ENCODE peak calls at places on chromosomes 6 and 20, in ten cellular contexts. One of them, this sample, is unnamed.

GRCh38 chr6:167984144-167984719 is 13.2 kb upstream of the KIF25 start:
- DNase-seq in tibial artery: no peak
- DNase-seq in AG09309: no peak
- DNase-seq in naive thymus-derived CD4-positive, alpha-beta T cell: no peak
- DNase-seq in heart right ventricle: no peak
- DNase-seq in ovary: no peak
- DNase-seq in adrenal gland: no peak
- DNase-seq in aorta: no peak
- DNase-seq in astrocyte of the spinal cord: no peak
- DNase-seq in suprapubic skin: no peak
- DNase-seq in this sample: peak

GRCh38 chr6:37936909-37937308 is 117.4 kb downstream of the ZFAND3 start:
- DNase-seq in tibial artery: no peak
- DNase-seq in AG09309: no peak
- DNase-seq in naive thymus-derived CD4-positive, alpha-beta T cell: no peak
- DNase-seq in heart right ventricle: no peak
- DNase-seq in ovary: no peak
- DNase-seq in adrenal gland: no peak
- DNase-seq in aorta: no peak
- DNase-seq in astrocyte of the spinal cord: no peak
- DNase-seq in suprapubic skin: no peak
- DNase-seq in this sample: no peak

GRCh38 chr20:17857639-17858449 is 110.8 kb downstream of the SNX5 start:
- DNase-seq in tibial artery: no peak
- DNase-seq in AG09309: no peak
- DNase-seq in naive thymus-derived CD4-positive, alpha-beta T cell: no peak
- DNase-seq in heart right ventricle: no peak
- DNase-seq in ovary: no peak
- DNase-seq in adrenal gland: no peak
- DNase-seq in aorta: no peak
- DNase-seq in astrocyte of the spinal cord: no peak
- DNase-seq in suprapubic skin: no peak
- DNase-seq in this sample: no peak

GRCh38 chr20:54137115-54137514 is 36.7 kb downstream of the CYP24A1 start:
- DNase-seq in tibial artery: no peak
- DNase-seq in AG09309: no peak
- DNase-seq in naive thymus-derived CD4-positive, alpha-beta T cell: no peak
- DNase-seq in heart right ventricle: no peak
- DNase-seq in ovary: no peak
- DNase-seq in adrenal gland: no peak
- DNase-seq in aorta: no peak
- DNase-seq in astrocyte of the spinal cord: no peak
- DNase-seq in suprapubic skin: no peak
- DNase-seq in this sample: no peak

GRCh38 chr6:160714731-160715130 is 12.7 kb downstream of the PLG start:
- DNase-seq in tibial artery: no peak
- DNase-seq in AG09309: peak
- DNase-seq in naive thymus-derived CD4-positive, alpha-beta T cell: no peak
- DNase-seq in heart right ventricle: no peak
- DNase-seq in ovary: no peak
- DNase-seq in adrenal gland: no peak
- DNase-seq in aorta: no peak
- DNase-seq in astrocyte of the spinal cord: no peak
- DNase-seq in suprapubic skin: no peak
- DNase-seq in this sample: no peak

GRCh38 chr6:140441256-140441655 is 1066.8 kb upstream of the CITED2 start:
- DNase-seq in tibial artery: peak
- DNase-seq in AG09309: no peak
- DNase-seq in naive thymus-derived CD4-positive, alpha-beta T cell: no peak
- DNase-seq in heart right ventricle: peak
- DNase-seq in ovary: peak
- DNase-seq in adrenal gland: peak
- DNase-seq in aorta: peak
- DNase-seq in astrocyte of the spinal cord: peak
- DNase-seq in suprapubic skin: no peak
- DNase-seq in this sample: no peak

GRCh38 chr6:73030257-73030656 is 195.0 kb downstream of the KHDC1L start:
- DNase-seq in tibial artery: no peak
- DNase-seq in AG09309: no peak
- DNase-seq in naive thymus-derived CD4-positive, alpha-beta T cell: no peak
- DNase-seq in heart right ventricle: no peak
- DNase-seq in ovary: no peak
- DNase-seq in adrenal gland: no peak
- DNase-seq in aorta: no peak
- DNase-seq in astrocyte of the spinal cord: no peak
- DNase-seq in suprapubic skin: no peak
- DNase-seq in this sample: no peak

GRCh38 chr6:42378125-42378524 is 73.6 kb downstream of the TRERF1 start:
- DNase-seq in tibial artery: no peak
- DNase-seq in AG09309: no peak
- DNase-seq in naive thymus-derived CD4-positive, alpha-beta T cell: peak
- DNase-seq in heart right ventricle: no peak
- DNase-seq in ovary: no peak
- DNase-seq in adrenal gland: no peak
- DNase-seq in aorta: no peak
- DNase-seq in astrocyte of the spinal cord: no peak
- DNase-seq in suprapubic skin: no peak
- DNase-seq in this sample: no peak

GRCh38 chr6:161414180-161414579 is 140.3 kb upstream of the AGPAT4 start:
- DNase-seq in tibial artery: no peak
- DNase-seq in AG09309: no peak
- DNase-seq in naive thymus-derived CD4-positive, alpha-beta T cell: no peak
- DNase-seq in heart right ventricle: no peak
- DNase-seq in ovary: no peak
- DNase-seq in adrenal gland: no peak
- DNase-seq in aorta: no peak
- DNase-seq in astrocyte of the spinal cord: no peak
- DNase-seq in suprapubic skin: no peak
- DNase-seq in this sample: no peak

GRCh38 chr6:1631251-1631650 is 21.5 kb downstream of the FOXC1 start:
- DNase-seq in tibial artery: no peak
- DNase-seq in AG09309: no peak
- DNase-seq in naive thymus-derived CD4-positive, alpha-beta T cell: no peak
- DNase-seq in heart right ventricle: no peak
- DNase-seq in ovary: no peak
- DNase-seq in adrenal gland: no peak
- DNase-seq in aorta: no peak
- DNase-seq in astrocyte of the spinal cord: no peak
- DNase-seq in suprapubic skin: no peak
- DNase-seq in this sample: no peak

GRCh38 chr6:152571089-152571488 is 66.1 kb downstream of the SYNE1 start:
- DNase-seq in tibial artery: no peak
- DNase-seq in AG09309: no peak
- DNase-seq in naive thymus-derived CD4-positive, alpha-beta T cell: no peak
- DNase-seq in heart right ventricle: no peak
- DNase-seq in ovary: no peak
- DNase-seq in adrenal gland: no peak
- DNase-seq in aorta: no peak
- DNase-seq in astrocyte of the spinal cord: no peak
- DNase-seq in suprapubic skin: no peak
- DNase-seq in this sample: no peak

GRCh38 chr6:157763129-157763893 is 59.7 kb upstream of the SNX9 start:
- DNase-seq in tibial artery: no peak
- DNase-seq in AG09309: no peak
- DNase-seq in naive thymus-derived CD4-positive, alpha-beta T cell: no peak
- DNase-seq in heart right ventricle: peak
- DNase-seq in ovary: peak
- DNase-seq in adrenal gland: peak
- DNase-seq in aorta: peak
- DNase-seq in astrocyte of the spinal cord: peak
- DNase-seq in suprapubic skin: peak
- DNase-seq in this sample: no peak

GRCh38 chr20:58199469-58199868 is 29.0 kb downstream of the ANKRD60 start:
- DNase-seq in tibial artery: no peak
- DNase-seq in AG09309: no peak
- DNase-seq in naive thymus-derived CD4-positive, alpha-beta T cell: no peak
- DNase-seq in heart right ventricle: no peak
- DNase-seq in ovary: no peak
- DNase-seq in adrenal gland: no peak
- DNase-seq in aorta: no peak
- DNase-seq in astrocyte of the spinal cord: no peak
- DNase-seq in suprapubic skin: no peak
- DNase-seq in this sample: no peak

DNA sequence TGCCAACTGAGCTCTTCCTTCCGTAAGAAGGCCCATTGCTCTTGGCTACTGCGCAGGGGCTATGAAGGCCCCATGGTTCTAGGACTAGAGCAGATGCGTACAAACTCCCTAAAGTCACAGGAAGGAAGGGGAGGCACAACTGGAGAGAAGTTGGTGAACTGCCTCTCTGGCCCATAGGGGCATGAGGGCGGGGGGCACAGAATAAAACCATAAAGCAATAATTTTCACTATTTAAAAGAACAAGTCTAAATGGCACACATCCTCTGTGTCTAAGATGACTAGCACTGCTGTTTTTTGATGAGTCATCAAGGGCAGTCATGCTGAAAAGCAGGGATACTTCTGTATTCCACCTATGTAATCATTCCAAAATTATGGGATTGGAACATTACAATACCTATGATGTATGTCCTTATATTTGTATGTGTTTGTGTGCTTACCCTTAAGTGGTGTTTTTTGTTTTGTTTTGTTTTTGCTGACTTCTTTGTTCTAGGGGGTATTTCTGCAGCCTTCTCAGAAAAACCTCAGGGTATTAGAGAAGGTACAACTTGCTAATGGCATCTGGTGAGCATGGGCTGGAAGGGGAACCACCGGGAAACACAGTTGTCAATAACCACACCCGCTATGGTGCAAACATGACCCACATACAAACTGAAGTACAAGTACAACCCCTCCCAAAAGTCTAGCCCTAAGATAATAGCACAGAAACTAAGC is 36.9 kb downstream of the B4GALT5 start:
- DNase-seq in tibial artery: no peak
- DNase-seq in AG09309: no peak
- DNase-seq in naive thymus-derived CD4-positive, alpha-beta T cell: no peak
- DNase-seq in heart right ventricle: no peak
- DNase-seq in ovary: no peak
- DNase-seq in adrenal gland: peak
- DNase-seq in aorta: no peak
- DNase-seq in astrocyte of the spinal cord: peak
- DNase-seq in suprapubic skin: no peak
- DNase-seq in this sample: no peak
- H3K4me3 ChIP-seq in tibial artery: no peak
- H3K4me3 ChIP-seq in AG09309: no peak
- H3K4me3 ChIP-seq in naive thymus-derived CD4-positive, alpha-beta T cell: no peak
- H3K4me3 ChIP-seq in heart right ventricle: no peak
- H3K4me3 ChIP-seq in ovary: no peak
- H3K4me3 ChIP-seq in adrenal gland: no peak
- H3K4me3 ChIP-seq in aorta: no peak
- H3K4me3 ChIP-seq in astrocyte of the spinal cord: no peak
- H3K4me3 ChIP-seq in suprapubic skin: no peak
- H3K4me3 ChIP-seq in this sample: no peak

GRCh38 chr6:139030211-139030530 is 1.6 kb downstream of the ABRACL start:
- DNase-seq in tibial artery: no peak
- DNase-seq in AG09309: no peak
- DNase-seq in naive thymus-derived CD4-positive, alpha-beta T cell: no peak
- DNase-seq in heart right ventricle: no peak
- DNase-seq in ovary: no peak
- DNase-seq in adrenal gland: no peak
- DNase-seq in aorta: no peak
- DNase-seq in astrocyte of the spinal cord: no peak
- DNase-seq in suprapubic skin: no peak
- DNase-seq in this sample: no peak
- H3K4me3 ChIP-seq in tibial artery: peak
- H3K4me3 ChIP-seq in AG09309: no peak
- H3K4me3 ChIP-seq in naive thymus-derived CD4-positive, alpha-beta T cell: peak
- H3K4me3 ChIP-seq in heart right ventricle: peak
- H3K4me3 ChIP-seq in ovary: no peak
- H3K4me3 ChIP-seq in adrenal gland: no peak
- H3K4me3 ChIP-seq in aorta: peak
- H3K4me3 ChIP-seq in astrocyte of the spinal cord: peak
- H3K4me3 ChIP-seq in suprapubic skin: peak
- H3K4me3 ChIP-seq in this sample: peak

DNA sequence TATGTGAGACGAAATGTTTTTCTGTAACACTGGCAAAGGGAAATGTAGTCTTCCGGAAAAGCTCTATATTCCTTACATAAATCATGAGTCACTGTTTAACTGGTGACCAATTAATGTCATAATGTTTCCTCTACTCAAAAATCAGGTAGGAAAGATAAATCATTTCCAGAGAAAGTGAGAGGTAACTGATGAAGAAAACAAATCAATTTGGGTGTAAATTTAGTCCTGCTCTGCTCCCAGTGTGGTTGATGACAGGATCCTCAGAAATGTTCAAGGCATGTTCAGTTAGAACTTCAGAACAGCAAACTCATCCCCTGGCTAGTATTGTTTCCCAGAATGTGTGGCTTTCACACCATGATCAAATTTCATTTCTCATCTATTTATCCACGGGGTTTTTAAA is 38.8 kb upstream of the SPACA1 start:
- DNase-seq in tibial artery: no peak
- DNase-seq in AG09309: no peak
- DNase-seq in naive thymus-derived CD4-positive, alpha-beta T cell: no peak
- DNase-seq in heart right ventricle: no peak
- DNase-seq in ovary: no peak
- DNase-seq in adrenal gland: no peak
- DNase-seq in aorta: no peak
- DNase-seq in astrocyte of the spinal cord: peak
- DNase-seq in suprapubic skin: no peak
- DNase-seq in this sample: no peak
- H3K4me3 ChIP-seq in tibial artery: no peak
- H3K4me3 ChIP-seq in AG09309: no peak
- H3K4me3 ChIP-seq in naive thymus-derived CD4-positive, alpha-beta T cell: no peak
- H3K4me3 ChIP-seq in heart right ventricle: no peak
- H3K4me3 ChIP-seq in ovary: no peak
- H3K4me3 ChIP-seq in adrenal gland: no peak
- H3K4me3 ChIP-seq in aorta: no peak
- H3K4me3 ChIP-seq in astrocyte of the spinal cord: no peak
- H3K4me3 ChIP-seq in suprapubic skin: no peak
- H3K4me3 ChIP-seq in this sample: no peak

DNA sequence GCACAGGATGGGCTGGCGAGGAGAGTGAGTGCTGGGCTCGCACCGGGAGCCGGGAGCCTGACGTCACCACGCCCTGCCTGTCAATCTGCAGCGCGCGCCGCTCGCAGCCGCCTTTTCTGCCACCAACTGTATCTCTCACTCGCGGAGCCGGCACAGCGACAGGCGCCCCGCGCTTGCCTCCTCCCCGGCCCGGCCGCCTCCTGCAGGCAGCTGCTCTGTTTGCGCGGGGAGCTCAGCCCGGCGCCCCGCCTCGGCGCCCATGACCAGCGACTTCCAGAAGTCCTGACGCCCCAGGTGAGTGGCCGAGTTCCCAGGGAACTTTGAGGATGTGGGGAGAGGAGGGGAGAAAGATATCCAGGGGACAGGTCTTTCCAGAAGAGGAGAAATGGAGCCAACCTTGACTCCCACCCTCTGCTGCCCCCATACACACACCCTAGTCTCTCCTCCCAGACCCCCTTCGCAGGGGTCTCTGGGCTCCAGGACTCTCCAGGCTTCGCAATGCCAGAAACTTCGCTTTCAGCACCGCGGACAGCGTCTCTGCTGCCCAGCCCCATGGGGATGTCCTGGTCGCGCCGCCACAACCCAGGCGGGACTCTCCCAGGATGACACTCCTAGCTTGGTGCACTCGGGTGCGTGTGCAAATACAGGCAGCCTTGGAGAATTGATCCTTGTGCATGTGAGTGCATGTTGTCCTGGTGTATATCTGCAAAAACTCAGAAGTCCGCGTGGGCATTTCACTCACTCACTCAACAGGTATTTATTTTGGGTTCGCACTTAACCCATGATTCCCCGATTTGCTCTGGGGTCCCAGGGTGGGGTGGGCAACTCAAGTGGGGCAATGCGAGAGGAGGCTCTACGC is at the start of gene GPR6:
- DNase-seq in tibial artery: no peak
- DNase-seq in AG09309: no peak
- DNase-seq in naive thymus-derived CD4-positive, alpha-beta T cell: no peak
- DNase-seq in heart right ventricle: peak
- DNase-seq in ovary: peak
- DNase-seq in adrenal gland: peak
- DNase-seq in aorta: peak
- DNase-seq in astrocyte of the spinal cord: peak
- DNase-seq in suprapubic skin: no peak
- DNase-seq in this sample: no peak
- H3K4me3 ChIP-seq in tibial artery: no peak
- H3K4me3 ChIP-seq in AG09309: no peak
- H3K4me3 ChIP-seq in naive thymus-derived CD4-positive, alpha-beta T cell: no peak
- H3K4me3 ChIP-seq in heart right ventricle: no peak
- H3K4me3 ChIP-seq in ovary: no peak
- H3K4me3 ChIP-seq in adrenal gland: no peak
- H3K4me3 ChIP-seq in aorta: no peak
- H3K4me3 ChIP-seq in astrocyte of the spinal cord: no peak
- H3K4me3 ChIP-seq in suprapubic skin: no peak
- H3K4me3 ChIP-seq in this sample: no peak

This sample was measured in coronary artery.